ENCODE peak calls at places on chromosomes 12 and 14, in ten cellular contexts. One of them, this sample, is unnamed.

GRCh38 chr12:124307556-124307825 is 12.6 kb downstream of the RFLNA start:
- DNase-seq in CD14-positive monocyte: no peak
- DNase-seq in colonic mucosa: no peak
- DNase-seq in heart right ventricle: no peak
- DNase-seq in mucosa of descending colon: peak; percentile 19
- DNase-seq in lung: no peak
- DNase-seq in astrocyte of the spinal cord: no peak
- DNase-seq in AG04450: no peak
- DNase-seq in osteocyte: no peak
- DNase-seq in lower leg skin: no peak
- DNase-seq in this sample: no peak

GRCh38 chr14:73778736-73779135 is 64.6 kb upstream of the PNMA1 start:
- DNase-seq in CD14-positive monocyte: no peak
- DNase-seq in lower leg skin: no peak
- DNase-seq in colonic mucosa: no peak
- DNase-seq in lung: no peak
- DNase-seq in mucosa of descending colon: no peak
- DNase-seq in heart right ventricle: no peak
- DNase-seq in AG04450: no peak
- DNase-seq in osteocyte: no peak
- DNase-seq in astrocyte of the spinal cord: no peak
- DNase-seq in this sample: no peak

GRCh38 chr12:114483996-114484395 is 78.1 kb upstream of the TBX5 start:
- DNase-seq in lung: no peak
- DNase-seq in CD14-positive monocyte: no peak
- DNase-seq in colonic mucosa: no peak
- DNase-seq in AG04450: no peak
- DNase-seq in mucosa of descending colon: no peak
- DNase-seq in astrocyte of the spinal cord: no peak
- DNase-seq in osteocyte: no peak
- DNase-seq in heart right ventricle: no peak
- DNase-seq in lower leg skin: no peak
- DNase-seq in this sample: no peak

GRCh38 chr12:50387487-50387886 is 8.9 kb downstream of the FAM186A start:
- DNase-seq in CD14-positive monocyte: no peak
- DNase-seq in mucosa of descending colon: no peak
- DNase-seq in osteocyte: peak; percentile 15
- DNase-seq in astrocyte of the spinal cord: no peak
- DNase-seq in AG04450: no peak
- DNase-seq in heart right ventricle: no peak
- DNase-seq in lung: no peak
- DNase-seq in lower leg skin: no peak
- DNase-seq in colonic mucosa: no peak
- DNase-seq in this sample: no peak

GRCh38 chr14:100688051-100688450 is 38.6 kb upstream of the DLK1 start:
- DNase-seq in CD14-positive monocyte: no peak
- DNase-seq in lower leg skin: no peak
- DNase-seq in mucosa of descending colon: no peak
- DNase-seq in colonic mucosa: no peak
- DNase-seq in osteocyte: no peak
- DNase-seq in lung: no peak
- DNase-seq in heart right ventricle: no peak
- DNase-seq in astrocyte of the spinal cord: no peak
- DNase-seq in AG04450: no peak
- DNase-seq in this sample: no peak

GRCh38 chr12:66115083-66115600 is 15.4 kb downstream of the LLPH start:
- DNase-seq in colonic mucosa: no peak
- DNase-seq in CD14-positive monocyte: no peak
- DNase-seq in mucosa of descending colon: no peak
- DNase-seq in AG04450: no peak
- DNase-seq in lung: no peak
- DNase-seq in astrocyte of the spinal cord: no peak
- DNase-seq in lower leg skin: no peak
- DNase-seq in osteocyte: no peak
- DNase-seq in heart right ventricle: no peak
- DNase-seq in this sample: no peak

GRCh38 chr14:86279405-86279804 is 749.5 kb downstream of the FLRT2 start:
- DNase-seq in lung: no peak
- DNase-seq in heart right ventricle: no peak
- DNase-seq in mucosa of descending colon: no peak
- DNase-seq in AG04450: no peak
- DNase-seq in CD14-positive monocyte: no peak
- DNase-seq in colonic mucosa: no peak
- DNase-seq in osteocyte: no peak
- DNase-seq in astrocyte of the spinal cord: no peak
- DNase-seq in lower leg skin: no peak
- DNase-seq in this sample: no peak

GRCh38 chr12:105706973-105707334 is 376.5 kb downstream of the C12orf75 start:
- DNase-seq in astrocyte of the spinal cord: no peak
- DNase-seq in CD14-positive monocyte: no peak
- DNase-seq in osteocyte: no peak
- DNase-seq in heart right ventricle: no peak
- DNase-seq in lung: no peak
- DNase-seq in mucosa of descending colon: no peak
- DNase-seq in colonic mucosa: no peak
- DNase-seq in AG04450: no peak
- DNase-seq in lower leg skin: no peak
- DNase-seq in this sample: no peak

GRCh38 chr14:65214741-65215140 is 112.4 kb upstream of the MAX start:
- DNase-seq in lung: no peak
- DNase-seq in astrocyte of the spinal cord: no peak
- DNase-seq in CD14-positive monocyte: no peak
- DNase-seq in mucosa of descending colon: no peak
- DNase-seq in osteocyte: no peak
- DNase-seq in heart right ventricle: no peak
- DNase-seq in AG04450: no peak
- DNase-seq in colonic mucosa: peak; percentile 68
- DNase-seq in lower leg skin: no peak
- DNase-seq in this sample: peak; percentile 23

GRCh38 chr12:49537709-49538601 is 875 bp upstream of the KCNH3 start:
- DNase-seq in osteocyte: no peak
- DNase-seq in heart right ventricle: no peak
- DNase-seq in lung: no peak
- DNase-seq in colonic mucosa: no peak
- DNase-seq in mucosa of descending colon: no peak
- DNase-seq in astrocyte of the spinal cord: no peak
- DNase-seq in lower leg skin: no peak
- DNase-seq in AG04450: no peak
- DNase-seq in CD14-positive monocyte: no peak
- DNase-seq in this sample: no peak

GRCh38 chr12:7439579-7440505 is 4.1 kb downstream of the CD163L1 start:
- DNase-seq in CD14-positive monocyte: peak; percentile 54
- DNase-seq in colonic mucosa: peak; percentile 57
- DNase-seq in lung: peak; percentile 51
- DNase-seq in lower leg skin: no peak
- DNase-seq in osteocyte: peak; percentile 87
- DNase-seq in heart right ventricle: peak; percentile 37
- DNase-seq in AG04450: peak; percentile 11
- DNase-seq in mucosa of descending colon: peak; percentile 64
- DNase-seq in astrocyte of the spinal cord: peak; percentile 69
- DNase-seq in this sample: peak; percentile 15

GRCh38 chr14:34053666-34054065 is 102.8 kb upstream of the EGLN3 start:
- DNase-seq in astrocyte of the spinal cord: no peak
- DNase-seq in AG04450: no peak
- DNase-seq in lower leg skin: no peak
- DNase-seq in heart right ventricle: no peak
- DNase-seq in colonic mucosa: peak; percentile 45
- DNase-seq in lung: no peak
- DNase-seq in CD14-positive monocyte: no peak
- DNase-seq in osteocyte: peak; percentile 57
- DNase-seq in mucosa of descending colon: peak; percentile 44
- DNase-seq in this sample: no peak
- TF ChIP-seq CTCF in astrocyte of the spinal cord: no peak
- TF ChIP-seq CTCF in AG04450: no peak
- TF ChIP-seq CTCF in lower leg skin: no peak
- TF ChIP-seq CTCF in heart right ventricle: peak; percentile 7
- TF ChIP-seq CTCF in colonic mucosa: no peak
- TF ChIP-seq CTCF in lung: no peak
- TF ChIP-seq CTCF in CD14-positive monocyte: no peak
- TF ChIP-seq CTCF in osteocyte: no peak
- TF ChIP-seq CTCF in mucosa of descending colon: no peak
- TF ChIP-seq CTCF in this sample: no peak

GRCh38 chr14:105859717-105860614 is 333.6 kb downstream of the TMEM121 start:
- DNase-seq in colonic mucosa: no peak
- DNase-seq in osteocyte: peak; percentile 72
- DNase-seq in lung: no peak
- DNase-seq in heart right ventricle: peak; percentile 8
- DNase-seq in lower leg skin: no peak
- DNase-seq in astrocyte of the spinal cord: no peak
- DNase-seq in AG04450: no peak
- DNase-seq in CD14-positive monocyte: peak; percentile 35
- DNase-seq in mucosa of descending colon: peak; percentile 60
- DNase-seq in this sample: no peak

GRCh38 chr14:105862581-105863239 is 336.3 kb downstream of the TMEM121 start:
- DNase-seq in astrocyte of the spinal cord: no peak
- DNase-seq in CD14-positive monocyte: no peak
- DNase-seq in heart right ventricle: no peak
- DNase-seq in colonic mucosa: no peak
- DNase-seq in lower leg skin: no peak
- DNase-seq in lung: no peak
- DNase-seq in mucosa of descending colon: no peak
- DNase-seq in osteocyte: peak; percentile 75
- DNase-seq in AG04450: no peak
- DNase-seq in this sample: peak; percentile 4

GRCh38 chr14:105863296-105864108 is 337.1 kb downstream of the TMEM121 start:
- DNase-seq in osteocyte: peak; percentile 81
- DNase-seq in colonic mucosa: no peak
- DNase-seq in AG04450: no peak
- DNase-seq in CD14-positive monocyte: peak; percentile 34
- DNase-seq in astrocyte of the spinal cord: no peak
- DNase-seq in lower leg skin: no peak
- DNase-seq in lung: no peak
- DNase-seq in heart right ventricle: peak; percentile 4
- DNase-seq in mucosa of descending colon: peak; percentile 40
- DNase-seq in this sample: no peak

GRCh38 chr14:105860615-105861580 is 334.5 kb downstream of the TMEM121 start:
- DNase-seq in lung: no peak
- DNase-seq in osteocyte: peak; percentile 81
- DNase-seq in AG04450: no peak
- DNase-seq in astrocyte of the spinal cord: no peak
- DNase-seq in colonic mucosa: no peak
- DNase-seq in CD14-positive monocyte: peak; percentile 18
- DNase-seq in lower leg skin: no peak
- DNase-seq in mucosa of descending colon: peak; percentile 50
- DNase-seq in heart right ventricle: no peak
- DNase-seq in this sample: no peak

DNA sequence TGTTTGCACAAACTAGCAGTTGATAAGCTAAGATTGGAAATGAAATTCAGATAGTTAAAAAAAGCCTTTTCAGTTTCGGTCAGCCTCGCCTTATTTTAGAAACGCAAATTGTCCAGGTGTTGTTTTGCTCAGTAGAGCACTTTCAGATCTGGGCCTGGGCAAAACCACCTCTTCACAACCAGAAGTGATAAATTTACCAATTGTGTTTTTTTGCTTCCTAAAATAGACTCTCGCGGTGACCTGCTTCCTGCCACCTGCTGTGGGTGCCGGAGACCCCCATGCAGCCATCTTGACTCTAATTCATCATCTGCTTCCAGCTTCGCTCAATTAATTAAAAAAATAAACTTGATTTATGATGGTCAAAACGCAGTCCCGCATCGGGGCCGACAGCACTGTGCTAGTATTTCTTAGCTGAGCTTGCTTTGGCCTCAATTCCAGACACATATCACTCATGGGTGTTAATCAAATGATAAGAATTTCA is 335.6 kb downstream of the TMEM121 start:
- DNase-seq in osteocyte: peak; percentile 63
- DNase-seq in heart right ventricle: no peak
- DNase-seq in lung: no peak
- DNase-seq in astrocyte of the spinal cord: no peak
- DNase-seq in colonic mucosa: no peak
- DNase-seq in CD14-positive monocyte: no peak
- DNase-seq in lower leg skin: no peak
- DNase-seq in mucosa of descending colon: peak; percentile 52
- DNase-seq in AG04450: no peak
- DNase-seq in this sample: no peak
- TF ChIP-seq CTCF in osteocyte: no peak
- TF ChIP-seq CTCF in heart right ventricle: no peak
- TF ChIP-seq CTCF in lung: no peak
- TF ChIP-seq CTCF in astrocyte of the spinal cord: no peak
- TF ChIP-seq CTCF in colonic mucosa: no peak
- TF ChIP-seq CTCF in CD14-positive monocyte: no peak
- TF ChIP-seq CTCF in lower leg skin: no peak
- TF ChIP-seq CTCF in mucosa of descending colon: no peak
- TF ChIP-seq CTCF in AG04450: no peak
- TF ChIP-seq CTCF in this sample: no peak

GRCh38 chr14:35531960-35532747 is 1.8 kb upstream of the INSM2 start:
- DNase-seq in colonic mucosa: no peak
- DNase-seq in lung: no peak
- DNase-seq in AG04450: no peak
- DNase-seq in mucosa of descending colon: no peak
- DNase-seq in lower leg skin: no peak
- DNase-seq in astrocyte of the spinal cord: no peak
- DNase-seq in CD14-positive monocyte: no peak
- DNase-seq in osteocyte: no peak
- DNase-seq in heart right ventricle: no peak
- DNase-seq in this sample: no peak

GRCh38 chr14:35532783-35533356 is 1.1 kb upstream of the INSM2 start:
- DNase-seq in colonic mucosa: no peak
- DNase-seq in astrocyte of the spinal cord: no peak
- DNase-seq in AG04450: no peak
- DNase-seq in heart right ventricle: no peak
- DNase-seq in lower leg skin: no peak
- DNase-seq in lung: no peak
- DNase-seq in osteocyte: no peak
- DNase-seq in CD14-positive monocyte: no peak
- DNase-seq in mucosa of descending colon: no peak
- DNase-seq in this sample: no peak

GRCh38 chr14:35534884-35535793 is 1.2 kb downstream of the INSM2 start:
- DNase-seq in AG04450: peak; percentile 24
- DNase-seq in heart right ventricle: peak; percentile 72
- DNase-seq in lung: peak; percentile 60
- DNase-seq in astrocyte of the spinal cord: peak; percentile 63
- DNase-seq in CD14-positive monocyte: peak; percentile 55
- DNase-seq in colonic mucosa: peak; percentile 64
- DNase-seq in osteocyte: peak; percentile 91
- DNase-seq in mucosa of descending colon: peak; percentile 58
- DNase-seq in lower leg skin: peak; percentile 17
- DNase-seq in this sample: peak; percentile 77

GRCh38 chr14:35534130-35534883 is at the start of gene INSM2:
- DNase-seq in heart right ventricle: peak; percentile 16
- DNase-seq in colonic mucosa: no peak
- DNase-seq in mucosa of descending colon: no peak
- DNase-seq in osteocyte: no peak
- DNase-seq in lower leg skin: no peak
- DNase-seq in astrocyte of the spinal cord: no peak
- DNase-seq in lung: no peak
- DNase-seq in CD14-positive monocyte: no peak
- DNase-seq in AG04450: no peak
- DNase-seq in this sample: no peak

GRCh38 chr14:35533357-35534129 is 421 bp upstream of the INSM2 start:
- DNase-seq in lower leg skin: peak; percentile 22
- DNase-seq in astrocyte of the spinal cord: peak; percentile 45
- DNase-seq in heart right ventricle: peak; percentile 46
- DNase-seq in lung: peak; percentile 30
- DNase-seq in AG04450: no peak
- DNase-seq in CD14-positive monocyte: no peak
- DNase-seq in osteocyte: peak; percentile 88
- DNase-seq in mucosa of descending colon: peak; percentile 72
- DNase-seq in colonic mucosa: peak; percentile 78
- DNase-seq in this sample: peak; percentile 69
- TF ChIP-seq CTCF in lower leg skin: no peak
- TF ChIP-seq CTCF in astrocyte of the spinal cord: no peak
- TF ChIP-seq CTCF in heart right ventricle: no peak
- TF ChIP-seq CTCF in lung: no peak
- TF ChIP-seq CTCF in AG04450: peak; percentile 8
- TF ChIP-seq CTCF in CD14-positive monocyte: no peak
- TF ChIP-seq CTCF in osteocyte: no peak
- TF ChIP-seq CTCF in mucosa of descending colon: no peak
- TF ChIP-seq CTCF in colonic mucosa: no peak
- TF ChIP-seq CTCF in this sample: peak; percentile 3

GRCh38 chr12:56723889-56724659 is 1.0 kb downstream of the NACA start:
- DNase-seq in lower leg skin: peak; percentile 91
- DNase-seq in lung: peak; percentile 37
- DNase-seq in colonic mucosa: peak; percentile 67
- DNase-seq in heart right ventricle: no peak
- DNase-seq in AG04450: peak; percentile 48
- DNase-seq in osteocyte: peak; percentile 57
- DNase-seq in mucosa of descending colon: no peak
- DNase-seq in CD14-positive monocyte: peak; percentile 59
- DNase-seq in astrocyte of the spinal cord: peak; percentile 65
- DNase-seq in this sample: peak; percentile 89
- TF ChIP-seq CTCF in lower leg skin: no peak
- TF ChIP-seq CTCF in lung: no peak
- TF ChIP-seq CTCF in colonic mucosa: no peak
- TF ChIP-seq CTCF in heart right ventricle: no peak
- TF ChIP-seq CTCF in AG04450: no peak
- TF ChIP-seq CTCF in osteocyte: no peak
- TF ChIP-seq CTCF in mucosa of descending colon: no peak
- TF ChIP-seq CTCF in CD14-positive monocyte: no peak
- TF ChIP-seq CTCF in astrocyte of the spinal cord: no peak
- TF ChIP-seq CTCF in this sample: no peak